ENCODE peak calls at places on chromosomes 16 and 17, in seven cellular contexts. B is OCI-LY7, W is omental fat pad, A is GM20000, Q is fibroblast of mammary gland, Z is prostate gland, L is breast epithelium. P is an unnamed sample.
A peak's percentile ranks its signal among the peaks of the same experiment; 100 is the strongest.

GRCh38 chr17:55267777-55268648 is 3.3 kb downstream of the HLF start:
- DNase-seq in Z (no peak), W (no peak), B (no peak), L (no peak), A (no peak), Q (no peak), P (no peak)

GRCh38 chr16:17147942-17148341 is 322.8 kb downstream of the XYLT1 start:
- DNase-seq in B (no peak), Z (no peak), L (no peak), Q (no peak), A (no peak), W (no peak), P (no peak)

GRCh38 chr17:79650861-79651260 is 40.0 kb upstream of the RBFOX3 start:
- DNase-seq in L (peak; percentile 34), W (no peak), B (no peak), A (no peak), Z (peak; percentile 2), Q (no peak), P (no peak)

GRCh38 chr17:80512233-80512632 is 32.4 kb upstream of the RPTOR start:
- DNase-seq in Z (no peak), L (no peak), W (no peak), A (no peak), Q (peak; percentile 65), B (no peak), P (no peak)

GRCh38 chr17:78735832-78736525 is 46.1 kb downstream of the CYTH1 start:
- DNase-seq in Z (peak; percentile 64), A (no peak), W (no peak), B (peak; percentile 73), L (no peak), Q (peak; percentile 24), P (no peak)

GRCh38 chr17:57311281-57312216 is 55.2 kb downstream of the MSI2 start:
- DNase-seq in B (no peak), W (no peak), L (no peak), A (no peak), Z (no peak), Q (no peak), P (no peak)

GRCh38 chr17:2406903-2407790 is 6.3 kb upstream of the MNT start:
- DNase-seq in L (no peak), W (peak; percentile 46), B (no peak), A (no peak), Z (no peak), Q (peak; percentile 94), P (no peak)

GRCh38 chr17:77390870-77391269 is 250.1 kb downstream of the SEC14L1 start:
- DNase-seq in A (no peak), L (no peak), Z (no peak), Q (no peak), W (no peak), B (no peak), P (no peak)

GRCh38 chr17:29390856-29391631 is 881 bp downstream of the TAOK1 start:
- DNase-seq in L (no peak), Z (peak; percentile 9), Q (peak; percentile 30), A (no peak), B (peak; percentile 37), W (no peak), P (no peak)

DNA sequence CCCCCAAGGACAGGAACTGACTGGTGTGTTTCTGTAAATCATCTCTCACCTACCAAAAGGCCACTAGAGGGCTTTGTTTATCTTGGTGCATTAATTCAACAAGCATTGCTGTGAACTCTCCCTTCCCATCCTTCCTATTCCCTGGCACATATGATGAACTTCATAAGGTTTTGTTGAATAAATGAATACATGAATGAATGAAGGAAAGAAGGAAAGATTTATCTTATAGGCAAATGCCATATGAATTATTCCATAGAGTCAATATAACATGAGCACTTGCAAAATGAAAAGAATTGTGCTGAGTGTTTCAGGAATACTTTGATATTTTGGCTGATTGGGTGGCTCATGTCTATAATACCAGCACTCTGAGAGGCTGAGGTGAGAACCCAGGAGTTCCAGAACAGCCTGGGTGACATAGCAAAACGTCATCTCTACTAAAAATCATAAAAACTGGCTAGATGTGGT is 4.3 kb downstream of the SPDYE4 start:
- DNase-seq in A (peak; percentile 60), W (no peak), Q (peak; percentile 42), Z (no peak), L (no peak), B (peak; percentile 44), P (peak; percentile 67)
- TF ChIP-seq CTCF in A (no peak), W (no peak), Q (peak; percentile 55), Z (peak; percentile 37), L (no peak), B (peak; percentile 80), P (peak; percentile 64)

GRCh38 chr16:10367616-10368188 is 18.2 kb upstream of the ATF7IP2 start:
- DNase-seq in A (no peak), L (no peak), Q (no peak), B (no peak), Z (no peak), W (no peak), P (no peak)
- TF ChIP-seq CTCF in A (no peak), L (no peak), Q (no peak), B (no peak), Z (no peak), W (no peak), P (no peak)

GRCh38 chr16:8634991-8635736 is 13.7 kb downstream of the METTL22 start:
- DNase-seq in W (no peak), Z (no peak), L (no peak), A (no peak), Q (peak; percentile 39), B (peak; percentile 48), P (no peak)
- TF ChIP-seq CTCF in W (no peak), Z (no peak), L (no peak), A (no peak), Q (peak; percentile 75), B (peak; percentile 93), P (peak; percentile 17)

DNA sequence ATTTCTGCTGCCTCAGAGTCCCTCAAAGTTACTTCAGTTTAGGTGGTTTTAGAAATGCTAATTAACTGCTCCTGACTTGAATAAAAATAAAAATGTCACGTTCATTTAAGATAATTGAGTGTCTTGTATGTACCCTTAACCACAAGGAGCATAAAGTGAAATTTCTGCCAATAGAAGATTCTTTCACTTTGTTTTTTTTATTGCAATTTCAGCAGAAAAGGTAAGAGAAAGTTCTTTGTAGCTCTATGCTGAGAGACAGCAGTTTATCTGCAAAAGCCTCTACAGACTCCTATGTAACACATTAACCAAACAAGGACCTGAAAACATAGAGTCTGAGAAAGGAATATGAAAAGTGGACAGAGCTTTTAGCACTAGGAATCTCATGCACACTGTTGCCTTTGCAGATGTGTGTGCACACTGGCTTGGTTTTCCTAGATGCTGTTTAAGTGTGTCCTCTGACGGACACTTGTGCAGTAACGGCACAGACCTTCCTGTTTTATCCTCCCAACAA is 11.6 kb downstream of the ARHGAP44 start:
- DNase-seq in B (no peak), A (no peak), W (no peak), L (no peak), Z (no peak), Q (no peak), P (no peak)
- TF ChIP-seq CTCF in B (no peak), A (no peak), W (no peak), L (no peak), Z (no peak), Q (no peak), P (no peak)

GRCh38 chr17:4553669-4554068 is 1.5 kb downstream of the MYBBP1A start:
- DNase-seq in Q (no peak), B (no peak), Z (no peak), L (no peak), A (no peak), W (no peak), P (no peak)

GRCh38 chr17:4555863-4556646 is 871 bp upstream of the MYBBP1A start:
- DNase-seq in Q (no peak), Z (no peak), L (no peak), A (no peak), W (no peak), B (no peak), P (no peak)

GRCh38 chr17:4554441-4554996 is 665 bp downstream of the MYBBP1A start:
- DNase-seq in Q (no peak), W (no peak), A (no peak), B (no peak), L (no peak), Z (no peak), P (no peak)

GRCh38 chr17:4556996-4557395 is 1.8 kb upstream of the MYBBP1A start:
- DNase-seq in A (no peak), Q (no peak), Z (no peak), B (no peak), L (no peak), W (no peak), P (no peak)

GRCh38 chr17:4554997-4555799 is at the start of gene MYBBP1A:
- DNase-seq in L (peak; percentile 97), W (peak; percentile 94), B (peak; percentile 98), A (peak; percentile 99), Q (peak; percentile 92), Z (peak; percentile 94), P (peak; percentile 99)
- TF ChIP-seq CTCF in L (no peak), W (no peak), B (peak; percentile 33), A (no peak), Q (no peak), Z (peak; percentile 26), P (no peak)

GRCh38 chr17:5050281-5050680 is 15.1 kb upstream of the SLC52A1 start:
- DNase-seq in B (no peak), A (no peak), W (no peak), Q (peak; percentile 74), Z (no peak), L (no peak), P (no peak)

DNA sequence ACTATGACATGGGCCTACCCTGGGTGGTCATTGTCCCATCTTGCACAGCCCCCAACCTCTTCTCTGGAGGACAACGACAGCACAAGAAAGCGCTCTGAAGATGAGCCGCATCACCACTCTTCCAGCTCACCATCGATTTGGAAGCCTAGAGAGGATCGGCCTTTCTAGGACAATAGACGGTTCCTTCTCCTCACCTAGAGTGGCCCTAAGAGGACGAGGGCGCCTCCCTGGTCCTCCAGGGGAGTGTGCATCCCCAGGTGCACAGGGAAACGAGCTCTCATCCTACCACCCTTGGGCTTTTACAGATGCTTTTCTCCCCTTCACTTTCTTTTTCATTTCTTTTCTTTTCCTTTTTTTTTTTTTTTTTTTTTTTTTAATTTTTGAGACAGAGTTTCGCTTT is 20.3 kb upstream of the SLC52A1 start:
- DNase-seq in A (no peak), Q (no peak), B (peak; percentile 27), Z (no peak), L (no peak), W (no peak), P (no peak)
- TF ChIP-seq CTCF in A (no peak), Q (no peak), B (peak; percentile 29), Z (no peak), L (no peak), W (no peak), P (no peak)

P was measured in GM13977.